ENCODE peak calls at places on chromosomes 11 and 22, in seven cellular contexts. P is CD8-positive, alpha-beta memory T cell; L is lung; O is pancreas; N is cardiac muscle cell; Z is PC-3; G is tibial nerve. S is an unnamed sample.

GRCh38 chr11:6705905-6706535 is 22.9 kb upstream of the MRPL17 start:
- DNase-seq in G (peak; percentile 32), Z (peak; percentile 64), O (no peak), N (peak; percentile 69), P (no peak), L (no peak), S (peak; percentile 75)

GRCh38 chr22:45072322-45072903 is 62.6 kb upstream of the PHF21B start:
- DNase-seq in Z (peak; percentile 89), N (no peak), O (no peak), G (no peak), P (no peak), L (no peak), S (no peak)

GRCh38 chr11:78961186-78961782 is 386.6 kb upstream of the NARS2 start:
- DNase-seq in Z (peak; percentile 96), N (no peak), O (no peak), P (no peak), G (no peak), L (peak; percentile 41), S (peak; percentile 40)

GRCh38 chr11:114344494-114344893 is 48.3 kb downstream of the NNMT start:
- DNase-seq in G (no peak), O (no peak), Z (no peak), N (no peak), P (no peak), L (no peak), S (no peak)

GRCh38 chr11:107770546-107770945 is 58.7 kb upstream of the SLN start:
- DNase-seq in L (no peak), O (no peak), P (no peak), G (no peak), Z (peak; percentile 51), N (no peak), S (no peak)

GRCh38 chr11:45900916-45901617 is 6.0 kb downstream of the FREY1 start:
- DNase-seq in G (no peak), L (no peak), P (no peak), O (peak; percentile 90), N (no peak), Z (no peak), S (no peak)

GRCh38 chr11:19679952-19680823 is 32.4 kb upstream of the NAV2 start:
- DNase-seq in G (peak; percentile 53), Z (peak; percentile 97), N (peak; percentile 25), P (no peak), O (no peak), L (peak; percentile 89), S (peak; percentile 59)

GRCh38 chr11:70326365-70326803 is 55.9 kb downstream of the PPFIA1 start:
- DNase-seq in Z (no peak), O (no peak), P (no peak), L (no peak), G (no peak), N (no peak), S (no peak)

GRCh38 chr11:108887436-108888238 is 222.8 kb downstream of the DDX10 start:
- DNase-seq in G (no peak), L (no peak), O (no peak), P (no peak), Z (peak; percentile 15), N (no peak), S (no peak)

GRCh38 chr11:99325807-99326206 is 305.1 kb downstream of the CNTN5 start:
- DNase-seq in Z (peak; percentile 93), L (no peak), G (no peak), P (no peak), N (no peak), O (no peak), S (no peak)

GRCh38 chr11:86942212-86942611 is 13.0 kb downstream of the FZD4 start:
- DNase-seq in G (no peak), N (no peak), P (no peak), L (no peak), O (no peak), Z (peak; percentile 44), S (no peak)

GRCh38 chr22:32380991-32381390 is 23.3 kb downstream of the RFPL3 start:
- DNase-seq in P (no peak), N (no peak), O (no peak), G (no peak), L (no peak), Z (peak; percentile 45), S (no peak)

GRCh38 chr11:57776577-57776976 is 15.0 kb downstream of the CTNND1 start:
- DNase-seq in G (no peak), P (no peak), N (no peak), O (no peak), L (no peak), Z (peak; percentile 34), S (no peak)

GRCh38 chr11:112963368-112963955 is 2.2 kb downstream of the NCAM1 start:
- DNase-seq in Z (no peak), P (no peak), O (peak; percentile 67), G (no peak), N (peak; percentile 65), L (no peak), S (no peak)

GRCh38 chr22:17472886-17473285 is 90.4 kb upstream of the SLC25A18 start:
- DNase-seq in L (no peak), P (no peak), Z (no peak), N (peak; percentile 15), O (no peak), G (no peak), S (no peak)

GRCh38 chr11:69702239-69702668 is 1.6 kb downstream of the FGF19 start:
- DNase-seq in G (no peak), L (no peak), Z (no peak), O (no peak), P (no peak), N (no peak), S (no peak)

GRCh38 chr11:78231962-78232459 is 43.3 kb downstream of the USP35 start:
- DNase-seq in Z (peak; percentile 67), P (no peak), N (no peak), G (no peak), O (no peak), L (no peak), S (no peak)

GRCh38 chr11:59773082-59773438 is 17.9 kb downstream of the STX3 start:
- DNase-seq in G (no peak), N (no peak), L (no peak), O (no peak), Z (no peak), P (no peak), S (no peak)

GRCh38 chr22:19035474-19036228 is 86.6 kb downstream of the DGCR2 start:
- DNase-seq in L (no peak), P (no peak), N (peak; percentile 63), Z (no peak), O (peak; percentile 56), G (no peak), S (no peak)

GRCh38 chr11:130181295-130182272 is 22.0 kb downstream of the ST14 start:
- DNase-seq in L (peak; percentile 45), N (peak; percentile 56), Z (peak; percentile 89), P (no peak), G (no peak), O (no peak), S (peak; percentile 90)

GRCh38 chr22:49657275-49657973 is 170.2 kb downstream of the BRD1 start:
- DNase-seq in L (peak; percentile 73), N (no peak), O (no peak), G (peak; percentile 32), P (peak; percentile 72), Z (no peak), S (peak; percentile 65)

GRCh38 chr11:1077417-1078119 is 2.9 kb downstream of the MUC2 start:
- DNase-seq in O (peak; percentile 74), N (no peak), L (no peak), P (peak; percentile 24), G (no peak), Z (no peak), S (peak; percentile 28)

GRCh38 chr11:64456509-64457320 is 97.8 kb downstream of the RPS6KA4 start:
- DNase-seq in P (no peak), N (no peak), L (no peak), O (no peak), G (no peak), Z (no peak), S (no peak)

DNA sequence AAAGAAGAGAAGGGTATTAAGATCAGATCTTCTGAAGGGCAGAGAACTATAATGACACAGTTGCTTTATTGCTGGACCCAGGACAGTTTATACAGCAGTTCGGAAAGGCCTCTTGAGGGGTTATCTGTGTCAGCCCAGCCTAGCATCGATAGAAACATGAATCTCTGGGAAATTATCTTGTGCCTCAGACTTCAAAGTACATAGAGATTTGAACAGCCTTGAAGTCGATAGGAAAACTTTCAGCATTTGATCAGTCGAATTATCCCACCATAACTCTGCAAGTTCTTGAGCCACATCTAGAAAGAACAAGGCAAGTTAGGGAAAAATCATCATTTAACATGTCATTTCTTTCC is 2.5 kb upstream of the LMO2 start:
- DNase-seq in Z (no peak), N (no peak), L (no peak), P (no peak), O (no peak), G (no peak), S (no peak)
- H3K4me1 ChIP-seq in Z (peaks cover 5% of the 10 kb centered on the region), N (peaks cover 8% of the 10 kb centered on the region), L (peaks cover 3% of the 10 kb centered on the region), P (peaks cover 27% of the 10 kb centered on the region), O (no peaks in the 10 kb centered on the region), G (peaks cover 5% of the 10 kb centered on the region), S (no peaks in the 10 kb centered on the region)

GRCh38 chr11:126355324-126355925 is at the start of gene ST3GAL4:
- DNase-seq in G (peak; percentile 66), P (peak; percentile 69), Z (peak; percentile 83), N (peak; percentile 90), L (peak; percentile 82), O (peak; percentile 89), S (peak; percentile 68)
- H3K4me1 ChIP-seq in G (peaks cover 62% of the 10 kb centered on the region), P (peaks cover 21% of the 10 kb centered on the region), Z (peaks cover 62% of the 10 kb centered on the region), N (peaks cover 10% of the 10 kb centered on the region), L (peaks cover 29% of the 10 kb centered on the region), O (peaks cover 18% of the 10 kb centered on the region), S (no peaks in the 10 kb centered on the region)

GRCh38 chr11:66113132-66113856 is 43.2 kb downstream of the PACS1 start:
- DNase-seq in Z (peak; percentile 98), N (no peak), G (no peak), P (no peak), L (no peak), O (no peak), S (no peak)

GRCh38 chr11:66112640-66113098 is 42.6 kb downstream of the PACS1 start:
- DNase-seq in N (no peak), P (no peak), O (no peak), Z (peak; percentile 92), L (no peak), G (no peak), S (no peak)

GRCh38 chr11:66112041-66112491 is 42.0 kb downstream of the PACS1 start:
- DNase-seq in G (no peak), Z (no peak), O (no peak), P (no peak), N (no peak), L (no peak), S (no peak)

GRCh38 chr11:66109294-66109693 is 39.2 kb downstream of the PACS1 start:
- DNase-seq in O (no peak), Z (peak; percentile 63), L (no peak), P (no peak), G (no peak), N (no peak), S (no peak)

GRCh38 chr11:66111158-66111557 is 41.1 kb downstream of the PACS1 start:
- DNase-seq in O (no peak), L (no peak), G (no peak), N (no peak), Z (no peak), P (no peak), S (no peak)
- H3K4me1 ChIP-seq in O (peaks cover 42% of the 10 kb centered on the region), L (peaks cover 24% of the 10 kb centered on the region), G (peaks cover 19% of the 10 kb centered on the region), N (peaks cover 22% of the 10 kb centered on the region), Z (peaks cover 69% of the 10 kb centered on the region), P (peaks cover 81% of the 10 kb centered on the region), S (peaks cover 5% of the 10 kb centered on the region)

DNA sequence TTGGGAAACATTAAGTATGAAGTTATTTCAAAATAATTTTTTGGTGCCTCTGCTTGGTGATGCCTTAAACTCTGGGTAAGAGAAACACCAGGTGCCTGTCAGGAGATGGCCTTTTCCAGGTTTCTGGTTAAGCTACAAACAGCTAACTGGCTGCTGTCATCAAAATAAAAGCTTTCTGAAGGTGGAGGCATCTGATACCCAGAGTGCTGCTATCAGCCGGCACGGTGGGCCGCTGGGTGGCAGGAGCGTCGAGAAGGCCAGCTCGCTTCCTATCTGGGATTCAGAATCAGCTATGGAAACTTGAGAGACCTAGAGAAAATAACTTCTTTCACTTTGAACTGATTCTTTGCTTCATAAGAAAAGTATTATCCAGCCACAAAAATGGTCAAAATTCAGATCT is 80.8 kb upstream of the PITPNB start:
- DNase-seq in N (no peak), G (no peak), O (no peak), P (no peak), L (no peak), Z (no peak), S (no peak)
- H3K4me1 ChIP-seq in N (peaks cover 18% of the 10 kb centered on the region), G (no peaks in the 10 kb centered on the region), O (no peaks in the 10 kb centered on the region), P (no peaks in the 10 kb centered on the region), L (no peaks in the 10 kb centered on the region), Z (no peaks in the 10 kb centered on the region), S (no peaks in the 10 kb centered on the region)